ENCODE peak calls at places on chromosomes 4 and X, in seven cellular contexts. S, A, B, O, U, F and V are unnamed samples.

GRCh38 chr4:170348945-170349344 is 259.2 kb upstream of the AADAT start:
- DNase-seq in S (no peak), A (no peak), B (no peak), O (no peak), U (no peak), F (no peak), V (no peak)

GRCh38 chr4:145216532-145216931 is 36.1 kb upstream of the OTUD4 start:
- DNase-seq in S (no peak), A (peak), B (peak), O (no peak), U (no peak), F (peak), V (peak)

GRCh38 chr4:26311633-26312032 is 9.2 kb upstream of the RBPJ start:
- DNase-seq in S (no peak), A (no peak), B (no peak), O (no peak), U (no peak), F (no peak), V (no peak)

GRCh38 chrX:115968436-115969252 is 201.9 kb upstream of the AGTR2 start:
- DNase-seq in S (no peak), A (peak), B (peak), O (peak), U (peak), F (peak), V (peak)

GRCh38 chr4:138919094-138919936 is 96.3 kb upstream of the NOCT start:
- DNase-seq in S (peak), A (peak), B (peak), O (peak), U (peak), F (peak), V (peak)

GRCh38 chr4:151983854-151984253 is 223.0 kb upstream of the GATB start:
- DNase-seq in S (no peak), A (no peak), B (no peak), O (no peak), U (no peak), F (no peak), V (no peak)

GRCh38 chr4:103719320-103720204 is at the start of gene TACR3:
- DNase-seq in S (no peak), A (no peak), B (no peak), O (no peak), U (no peak), F (no peak), V (no peak)

GRCh38 chr4:95625020-95625419 is 76.2 kb upstream of the UNC5C start:
- DNase-seq in S (no peak), A (no peak), B (no peak), O (no peak), U (no peak), F (no peak), V (no peak)

GRCh38 chr4:11130195-11130975 is 298.3 kb downstream of the HS3ST1 start:
- DNase-seq in S (no peak), A (no peak), B (no peak), O (no peak), U (no peak), F (no peak), V (no peak)

GRCh38 chr4:145732001-145732400 is 52.1 kb downstream of the C4orf51 start:
- DNase-seq in S (no peak), A (no peak), B (peak), O (no peak), U (no peak), F (no peak), V (no peak)

GRCh38 chr4:64464581-64464980 is 55.3 kb upstream of the TECRL start:
- DNase-seq in S (no peak), A (no peak), B (peak), O (no peak), U (no peak), F (no peak), V (no peak)

GRCh38 chrX:1416965-1417760 is 25.2 kb upstream of the SLC25A6 start:
- DNase-seq in S (no peak), A (no peak), B (no peak), O (no peak), U (no peak), F (no peak), V (no peak)

GRCh38 chr4:185585211-185585610 is 49.9 kb upstream of the PDLIM3 start:
- DNase-seq in S (no peak), A (no peak), B (no peak), O (no peak), U (no peak), F (no peak), V (no peak)

DNA sequence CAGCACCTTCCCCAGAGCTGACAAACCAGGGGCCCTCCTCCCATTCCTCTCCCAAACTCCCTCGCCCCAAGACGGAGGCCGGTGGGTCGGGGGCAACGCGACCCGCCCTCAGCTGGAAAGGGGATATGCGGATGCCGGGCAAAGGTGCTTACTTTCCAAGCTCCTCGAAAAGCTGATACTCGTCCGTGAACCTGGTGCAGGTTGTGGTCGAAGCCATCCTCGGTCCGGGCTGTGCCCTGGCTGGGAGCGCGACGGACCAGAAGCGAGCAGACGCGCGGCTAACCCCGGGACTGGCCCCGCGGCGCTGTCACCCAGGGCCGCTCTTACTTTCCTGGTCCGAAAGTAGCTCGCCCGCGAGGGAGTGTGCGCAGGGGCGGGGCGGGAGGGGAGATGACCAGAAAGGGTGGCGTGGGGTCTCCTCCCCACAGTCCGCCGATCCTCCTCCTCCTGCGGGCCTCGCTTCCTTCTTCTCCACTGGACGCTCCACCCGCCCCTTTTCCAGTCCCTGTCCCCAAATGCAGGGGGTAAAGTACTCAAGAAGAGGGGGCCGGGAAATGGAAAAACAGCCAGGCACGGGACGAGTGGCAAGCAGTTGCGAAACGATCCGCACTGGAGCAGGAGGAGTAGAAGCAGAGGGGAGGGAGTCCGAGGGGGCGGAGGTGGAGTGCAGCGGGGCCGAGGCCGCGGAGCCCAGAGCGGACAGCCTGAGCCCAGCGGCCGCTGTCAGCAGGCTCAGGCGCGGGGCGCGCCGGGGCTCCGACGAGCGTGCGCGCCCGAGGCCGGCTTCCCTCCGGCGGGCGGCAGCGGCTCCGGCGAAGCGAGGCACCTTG is 471 bp downstream of the CAMK2D start:
- DNase-seq in S (no peak), A (no peak), B (peak), O (peak), U (peak), F (peak), V (peak)
- TF ChIP-seq POLR2A in S (no peak), A (no peak), B (peak), O (peak), U (no peak), F (no peak), V (no peak)

GRCh38 chrX:112670964-112671363 is 8.8 kb downstream of the LHFPL1 start:
- DNase-seq in S (no peak), A (no peak), B (no peak), O (no peak), U (no peak), F (no peak), V (no peak)

GRCh38 chrX:112668476-112669404 is 11.0 kb downstream of the LHFPL1 start:
- DNase-seq in S (no peak), A (no peak), B (no peak), O (no peak), U (no peak), F (no peak), V (no peak)

GRCh38 chrX:112672788-112673560 is 6.8 kb downstream of the LHFPL1 start:
- DNase-seq in S (no peak), A (no peak), B (no peak), O (no peak), U (no peak), F (no peak), V (no peak)

GRCh38 chrX:112670290-112670689 is 9.4 kb downstream of the LHFPL1 start:
- DNase-seq in S (no peak), A (no peak), B (no peak), O (no peak), U (no peak), F (no peak), V (no peak)

DNA sequence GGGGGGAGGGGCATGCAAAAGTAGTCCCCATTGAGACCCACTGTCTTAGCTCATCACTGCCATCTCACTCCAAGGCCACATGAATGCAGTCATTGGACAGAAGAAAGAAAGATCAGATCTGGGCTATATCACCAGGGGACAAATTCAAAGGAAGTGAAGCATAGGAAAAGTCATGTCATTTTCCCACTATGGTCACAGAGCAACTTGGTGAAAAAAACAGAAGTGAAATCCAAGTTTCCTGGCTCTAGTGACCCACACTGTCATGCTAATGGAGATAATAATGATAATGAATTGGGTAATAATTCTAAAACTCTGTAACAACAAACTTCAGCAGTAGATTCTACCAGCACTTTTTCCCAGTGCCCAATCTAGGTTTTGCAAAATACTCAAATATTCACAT is 9.9 kb downstream of the LHFPL1 start:
- DNase-seq in S (no peak), A (no peak), B (no peak), O (no peak), U (no peak), F (no peak), V (no peak)
- TF ChIP-seq POLR2A in S (no peak), A (no peak), B (no peak), O (no peak), U (no peak), F (no peak), V (no peak)

GRCh38 chr4:1130318-1131186 is 17.2 kb upstream of the RNF212 start:
- DNase-seq in S (peak), A (peak), B (peak), O (peak), U (peak), F (peak), V (peak)

GRCh38 chr4:1137850-1138249 is 24.5 kb upstream of the RNF212 start:
- DNase-seq in S (no peak), A (no peak), B (no peak), O (no peak), U (no peak), F (peak), V (no peak)

GRCh38 chr4:1133033-1133432 is 19.7 kb upstream of the RNF212 start:
- DNase-seq in S (no peak), A (no peak), B (no peak), O (no peak), U (no peak), F (no peak), V (no peak)

GRCh38 chr4:1137063-1137771 is 23.9 kb upstream of the RNF212 start:
- DNase-seq in S (no peak), A (no peak), B (no peak), O (no peak), U (no peak), F (peak), V (no peak)

DNA sequence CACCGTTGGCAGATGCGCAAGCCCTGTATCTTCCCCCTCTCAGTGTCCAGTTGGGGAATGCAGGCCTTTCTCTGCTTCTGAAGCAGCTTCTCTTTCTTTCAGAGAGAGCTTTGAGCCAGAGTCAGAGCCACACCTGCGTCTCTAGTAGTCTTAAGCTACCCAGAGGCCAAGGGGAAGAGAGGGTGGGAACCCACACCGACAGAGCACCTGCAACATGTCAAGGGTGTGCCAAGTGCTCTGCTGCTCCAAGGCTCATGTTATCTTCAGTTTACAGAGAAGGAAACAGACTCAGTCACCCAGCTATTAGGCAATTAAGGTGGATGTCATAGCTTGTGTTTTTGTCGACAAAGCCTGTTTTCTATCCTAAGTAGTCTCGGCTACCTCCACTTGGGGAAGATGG is 22.7 kb upstream of the RNF212 start:
- DNase-seq in S (no peak), A (no peak), B (no peak), O (no peak), U (no peak), F (peak), V (no peak)
- TF ChIP-seq POLR2A in S (no peak), A (no peak), B (no peak), O (no peak), U (no peak), F (no peak), V (no peak)

GRCh38 chrX:130339408-130340222 is at the start of gene SLC25A14:
- DNase-seq in S (peak), A (peak), B (peak), O (peak), U (peak), F (peak), V (peak)
- TF ChIP-seq POLR2A in S (peak), A (no peak), B (no peak), O (peak), U (no peak), F (peak), V (peak)